ENCODE peak calls at places on chromosomes 11 and 22, in eight cellular contexts. One of them, this sample, is unnamed.

GRCh38 chr11:12029738-12030363 is 21.4 kb upstream of the DKK3 start:
- DNase-seq in thoracic aorta: no peak
- DNase-seq in activated CD8-positive, alpha-beta T cell treated with anti-CD3 and anti-CD28 coated beads for 36 hours: no peak
- DNase-seq in hepatocyte: no peak
- DNase-seq in neural crest cell: no peak
- DNase-seq in retinal pigment epithelial cell: peak
- DNase-seq in mucosa of descending colon: no peak
- DNase-seq in kidney epithelial cell: peak
- DNase-seq in this sample: no peak

GRCh38 chr11:28133146-28133545 is 25.0 kb downstream of the METTL15 start:
- DNase-seq in activated CD8-positive, alpha-beta T cell treated with anti-CD3 and anti-CD28 coated beads for 36 hours: no peak
- DNase-seq in thoracic aorta: no peak
- DNase-seq in neural crest cell: no peak
- DNase-seq in hepatocyte: no peak
- DNase-seq in retinal pigment epithelial cell: no peak
- DNase-seq in kidney epithelial cell: no peak
- DNase-seq in mucosa of descending colon: no peak
- DNase-seq in this sample: no peak

GRCh38 chr11:11243790-11244469 is 109.1 kb downstream of the CSNK2A3 start:
- DNase-seq in neural crest cell: peak
- DNase-seq in retinal pigment epithelial cell: peak
- DNase-seq in activated CD8-positive, alpha-beta T cell treated with anti-CD3 and anti-CD28 coated beads for 36 hours: peak
- DNase-seq in thoracic aorta: no peak
- DNase-seq in mucosa of descending colon: no peak
- DNase-seq in kidney epithelial cell: peak
- DNase-seq in hepatocyte: peak
- DNase-seq in this sample: peak

GRCh38 chr11:57288771-57289579 is 35.8 kb downstream of the TNKS1BP1 start:
- DNase-seq in kidney epithelial cell: no peak
- DNase-seq in hepatocyte: no peak
- DNase-seq in thoracic aorta: no peak
- DNase-seq in mucosa of descending colon: peak
- DNase-seq in retinal pigment epithelial cell: no peak
- DNase-seq in neural crest cell: peak
- DNase-seq in activated CD8-positive, alpha-beta T cell treated with anti-CD3 and anti-CD28 coated beads for 36 hours: no peak
- DNase-seq in this sample: no peak

GRCh38 chr11:115869780-115870431 is 365.7 kb upstream of the CADM1 start:
- DNase-seq in neural crest cell: no peak
- DNase-seq in activated CD8-positive, alpha-beta T cell treated with anti-CD3 and anti-CD28 coated beads for 36 hours: peak
- DNase-seq in mucosa of descending colon: peak
- DNase-seq in retinal pigment epithelial cell: no peak
- DNase-seq in thoracic aorta: no peak
- DNase-seq in kidney epithelial cell: no peak
- DNase-seq in hepatocyte: peak
- DNase-seq in this sample: peak

GRCh38 chr11:11502303-11502828 is 119.4 kb downstream of the GALNT18 start:
- DNase-seq in activated CD8-positive, alpha-beta T cell treated with anti-CD3 and anti-CD28 coated beads for 36 hours: no peak
- DNase-seq in hepatocyte: peak
- DNase-seq in neural crest cell: no peak
- DNase-seq in retinal pigment epithelial cell: no peak
- DNase-seq in mucosa of descending colon: no peak
- DNase-seq in thoracic aorta: no peak
- DNase-seq in kidney epithelial cell: no peak
- DNase-seq in this sample: no peak

GRCh38 chr22:29105468-29105867 is 32.6 kb downstream of the KREMEN1 start:
- DNase-seq in kidney epithelial cell: no peak
- DNase-seq in hepatocyte: no peak
- DNase-seq in retinal pigment epithelial cell: no peak
- DNase-seq in mucosa of descending colon: no peak
- DNase-seq in thoracic aorta: no peak
- DNase-seq in neural crest cell: no peak
- DNase-seq in activated CD8-positive, alpha-beta T cell treated with anti-CD3 and anti-CD28 coated beads for 36 hours: no peak
- DNase-seq in this sample: no peak

GRCh38 chr11:117096140-117096972 is 1.9 kb downstream of the SIK3 start:
- DNase-seq in mucosa of descending colon: no peak
- DNase-seq in thoracic aorta: no peak
- DNase-seq in neural crest cell: peak
- DNase-seq in kidney epithelial cell: no peak
- DNase-seq in activated CD8-positive, alpha-beta T cell treated with anti-CD3 and anti-CD28 coated beads for 36 hours: peak
- DNase-seq in retinal pigment epithelial cell: no peak
- DNase-seq in hepatocyte: peak
- DNase-seq in this sample: peak

GRCh38 chr22:30763815-30764686 is 69.4 kb downstream of the OSBP2 start:
- DNase-seq in mucosa of descending colon: no peak
- DNase-seq in hepatocyte: peak
- DNase-seq in retinal pigment epithelial cell: peak
- DNase-seq in activated CD8-positive, alpha-beta T cell treated with anti-CD3 and anti-CD28 coated beads for 36 hours: peak
- DNase-seq in kidney epithelial cell: peak
- DNase-seq in thoracic aorta: no peak
- DNase-seq in neural crest cell: peak
- DNase-seq in this sample: peak

GRCh38 chr11:11267312-11267711 is 85.7 kb downstream of the CSNK2A3 start:
- DNase-seq in retinal pigment epithelial cell: no peak
- DNase-seq in activated CD8-positive, alpha-beta T cell treated with anti-CD3 and anti-CD28 coated beads for 36 hours: no peak
- DNase-seq in mucosa of descending colon: no peak
- DNase-seq in kidney epithelial cell: no peak
- DNase-seq in thoracic aorta: no peak
- DNase-seq in hepatocyte: no peak
- DNase-seq in neural crest cell: no peak
- DNase-seq in this sample: no peak

GRCh38 chr11:74754507-74755255 is 6.0 kb downstream of the RNF169 start:
- DNase-seq in neural crest cell: no peak
- DNase-seq in kidney epithelial cell: peak
- DNase-seq in retinal pigment epithelial cell: peak
- DNase-seq in thoracic aorta: no peak
- DNase-seq in mucosa of descending colon: no peak
- DNase-seq in hepatocyte: peak
- DNase-seq in activated CD8-positive, alpha-beta T cell treated with anti-CD3 and anti-CD28 coated beads for 36 hours: peak
- DNase-seq in this sample: no peak

GRCh38 chr11:10908215-10908990 is 50.5 kb upstream of the ZBED5 start:
- DNase-seq in neural crest cell: no peak
- DNase-seq in mucosa of descending colon: no peak
- DNase-seq in thoracic aorta: no peak
- DNase-seq in retinal pigment epithelial cell: peak
- DNase-seq in activated CD8-positive, alpha-beta T cell treated with anti-CD3 and anti-CD28 coated beads for 36 hours: no peak
- DNase-seq in kidney epithelial cell: peak
- DNase-seq in hepatocyte: peak
- DNase-seq in this sample: no peak

GRCh38 chr11:44839458-44840084 is 111.1 kb downstream of the TP53I11 start:
- DNase-seq in retinal pigment epithelial cell: no peak
- DNase-seq in thoracic aorta: no peak
- DNase-seq in mucosa of descending colon: no peak
- DNase-seq in neural crest cell: no peak
- DNase-seq in hepatocyte: no peak
- DNase-seq in kidney epithelial cell: no peak
- DNase-seq in activated CD8-positive, alpha-beta T cell treated with anti-CD3 and anti-CD28 coated beads for 36 hours: no peak
- DNase-seq in this sample: no peak

DNA sequence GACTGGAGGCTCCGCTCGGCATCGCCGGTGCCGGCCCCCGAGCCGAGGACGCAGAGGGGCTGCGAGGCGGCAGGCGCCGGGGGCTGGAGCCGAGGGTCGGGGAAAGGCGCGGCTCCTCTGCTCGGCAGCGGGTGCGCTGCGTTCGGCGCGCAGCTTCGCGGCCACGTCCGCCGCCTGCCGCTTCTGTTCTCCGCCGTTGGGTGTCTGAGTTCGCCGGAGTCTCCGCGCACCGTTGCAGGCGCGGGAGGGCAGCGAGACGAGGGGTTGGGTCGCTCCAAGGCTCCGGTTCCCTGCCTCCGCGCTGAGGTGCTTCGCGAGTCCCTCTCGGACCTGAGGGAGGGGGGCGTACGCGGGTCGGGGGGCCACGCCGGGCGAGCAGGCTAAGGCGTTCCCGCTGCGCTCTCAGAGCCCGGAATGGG is 350 bp downstream of the MN1 start:
- DNase-seq in kidney epithelial cell: no peak
- DNase-seq in mucosa of descending colon: peak
- DNase-seq in hepatocyte: peak
- DNase-seq in neural crest cell: peak
- DNase-seq in thoracic aorta: no peak
- DNase-seq in activated CD8-positive, alpha-beta T cell treated with anti-CD3 and anti-CD28 coated beads for 36 hours: peak
- DNase-seq in retinal pigment epithelial cell: no peak
- DNase-seq in this sample: no peak
- TF ChIP-seq CTCF in kidney epithelial cell: no peak
- TF ChIP-seq CTCF in mucosa of descending colon: no peak
- TF ChIP-seq CTCF in hepatocyte: no peak
- TF ChIP-seq CTCF in neural crest cell: no peak
- TF ChIP-seq CTCF in thoracic aorta: no peak
- TF ChIP-seq CTCF in activated CD8-positive, alpha-beta T cell treated with anti-CD3 and anti-CD28 coated beads for 36 hours: no peak
- TF ChIP-seq CTCF in retinal pigment epithelial cell: peak
- TF ChIP-seq CTCF in this sample: no peak

GRCh38 chr11:31641477-31642062 is 132.0 kb downstream of the ELP4 start:
- DNase-seq in kidney epithelial cell: no peak
- DNase-seq in mucosa of descending colon: no peak
- DNase-seq in activated CD8-positive, alpha-beta T cell treated with anti-CD3 and anti-CD28 coated beads for 36 hours: peak
- DNase-seq in hepatocyte: peak
- DNase-seq in thoracic aorta: no peak
- DNase-seq in neural crest cell: peak
- DNase-seq in retinal pigment epithelial cell: no peak
- DNase-seq in this sample: no peak
- TF ChIP-seq CTCF in kidney epithelial cell: peak
- TF ChIP-seq CTCF in mucosa of descending colon: no peak
- TF ChIP-seq CTCF in activated CD8-positive, alpha-beta T cell treated with anti-CD3 and anti-CD28 coated beads for 36 hours: peak
- TF ChIP-seq CTCF in hepatocyte: peak
- TF ChIP-seq CTCF in thoracic aorta: no peak
- TF ChIP-seq CTCF in neural crest cell: peak
- TF ChIP-seq CTCF in retinal pigment epithelial cell: peak
- TF ChIP-seq CTCF in this sample: peak

DNA sequence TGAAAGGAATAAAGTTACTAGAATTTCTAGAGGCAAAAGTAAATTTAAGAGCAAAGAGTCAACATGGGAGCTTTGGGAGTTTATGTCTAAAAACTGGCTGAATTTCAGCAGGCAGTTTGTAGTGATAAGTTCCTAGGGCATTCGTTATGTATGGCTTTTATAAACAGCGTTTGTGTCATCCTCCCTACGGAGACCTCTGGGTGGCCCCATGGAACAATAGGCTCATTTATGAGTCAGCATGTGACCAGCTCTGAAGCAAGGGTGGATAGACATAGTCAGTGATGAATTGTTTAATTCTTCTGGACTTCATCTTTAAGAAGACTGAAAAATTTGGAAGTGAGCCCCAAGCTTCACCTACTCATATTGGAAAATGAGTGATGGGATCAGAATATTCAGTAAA is 37.1 kb downstream of the SVIP start:
- DNase-seq in hepatocyte: peak
- DNase-seq in activated CD8-positive, alpha-beta T cell treated with anti-CD3 and anti-CD28 coated beads for 36 hours: peak
- DNase-seq in neural crest cell: no peak
- DNase-seq in thoracic aorta: no peak
- DNase-seq in retinal pigment epithelial cell: no peak
- DNase-seq in mucosa of descending colon: no peak
- DNase-seq in kidney epithelial cell: peak
- DNase-seq in this sample: no peak
- TF ChIP-seq CTCF in hepatocyte: no peak
- TF ChIP-seq CTCF in activated CD8-positive, alpha-beta T cell treated with anti-CD3 and anti-CD28 coated beads for 36 hours: no peak
- TF ChIP-seq CTCF in neural crest cell: no peak
- TF ChIP-seq CTCF in thoracic aorta: no peak
- TF ChIP-seq CTCF in retinal pigment epithelial cell: no peak
- TF ChIP-seq CTCF in mucosa of descending colon: no peak
- TF ChIP-seq CTCF in kidney epithelial cell: no peak
- TF ChIP-seq CTCF in this sample: no peak

GRCh38 chr11:2151500-2152257 is 9.3 kb downstream of the INS start:
- DNase-seq in thoracic aorta: peak
- DNase-seq in neural crest cell: peak
- DNase-seq in retinal pigment epithelial cell: no peak
- DNase-seq in hepatocyte: peak
- DNase-seq in mucosa of descending colon: peak
- DNase-seq in kidney epithelial cell: no peak
- DNase-seq in activated CD8-positive, alpha-beta T cell treated with anti-CD3 and anti-CD28 coated beads for 36 hours: peak
- DNase-seq in this sample: peak

GRCh38 chr11:2147391-2147790 is 8.2 kb upstream of the IGF2 start:
- DNase-seq in activated CD8-positive, alpha-beta T cell treated with anti-CD3 and anti-CD28 coated beads for 36 hours: no peak
- DNase-seq in mucosa of descending colon: no peak
- DNase-seq in retinal pigment epithelial cell: no peak
- DNase-seq in thoracic aorta: no peak
- DNase-seq in kidney epithelial cell: no peak
- DNase-seq in neural crest cell: no peak
- DNase-seq in hepatocyte: no peak
- DNase-seq in this sample: no peak

GRCh38 chr11:2149471-2150205 is 10.4 kb upstream of the IGF2 start:
- DNase-seq in retinal pigment epithelial cell: no peak
- DNase-seq in activated CD8-positive, alpha-beta T cell treated with anti-CD3 and anti-CD28 coated beads for 36 hours: no peak
- DNase-seq in thoracic aorta: no peak
- DNase-seq in mucosa of descending colon: no peak
- DNase-seq in neural crest cell: no peak
- DNase-seq in kidney epithelial cell: no peak
- DNase-seq in hepatocyte: no peak
- DNase-seq in this sample: no peak

GRCh38 chr11:2148253-2149000 is 9.2 kb upstream of the IGF2 start:
- DNase-seq in hepatocyte: no peak
- DNase-seq in thoracic aorta: no peak
- DNase-seq in mucosa of descending colon: no peak
- DNase-seq in activated CD8-positive, alpha-beta T cell treated with anti-CD3 and anti-CD28 coated beads for 36 hours: no peak
- DNase-seq in retinal pigment epithelial cell: no peak
- DNase-seq in kidney epithelial cell: no peak
- DNase-seq in neural crest cell: no peak
- DNase-seq in this sample: no peak

GRCh38 chr11:2150206-2150847 is 10.7 kb downstream of the INS start:
- DNase-seq in hepatocyte: peak
- DNase-seq in thoracic aorta: no peak
- DNase-seq in kidney epithelial cell: no peak
- DNase-seq in retinal pigment epithelial cell: no peak
- DNase-seq in activated CD8-positive, alpha-beta T cell treated with anti-CD3 and anti-CD28 coated beads for 36 hours: no peak
- DNase-seq in neural crest cell: no peak
- DNase-seq in mucosa of descending colon: no peak
- DNase-seq in this sample: no peak
- TF ChIP-seq CTCF in hepatocyte: peak
- TF ChIP-seq CTCF in thoracic aorta: peak
- TF ChIP-seq CTCF in kidney epithelial cell: peak
- TF ChIP-seq CTCF in retinal pigment epithelial cell: peak
- TF ChIP-seq CTCF in activated CD8-positive, alpha-beta T cell treated with anti-CD3 and anti-CD28 coated beads for 36 hours: peak
- TF ChIP-seq CTCF in neural crest cell: peak
- TF ChIP-seq CTCF in mucosa of descending colon: no peak
- TF ChIP-seq CTCF in this sample: no peak

GRCh38 chr11:65552413-65552951 is 5.7 kb downstream of the LTBP3 start:
- DNase-seq in activated CD8-positive, alpha-beta T cell treated with anti-CD3 and anti-CD28 coated beads for 36 hours: no peak
- DNase-seq in retinal pigment epithelial cell: no peak
- DNase-seq in mucosa of descending colon: no peak
- DNase-seq in hepatocyte: no peak
- DNase-seq in thoracic aorta: no peak
- DNase-seq in kidney epithelial cell: no peak
- DNase-seq in neural crest cell: no peak
- DNase-seq in this sample: no peak
- TF ChIP-seq CTCF in activated CD8-positive, alpha-beta T cell treated with anti-CD3 and anti-CD28 coated beads for 36 hours: peak
- TF ChIP-seq CTCF in retinal pigment epithelial cell: no peak
- TF ChIP-seq CTCF in mucosa of descending colon: no peak
- TF ChIP-seq CTCF in hepatocyte: no peak
- TF ChIP-seq CTCF in thoracic aorta: peak
- TF ChIP-seq CTCF in kidney epithelial cell: no peak
- TF ChIP-seq CTCF in neural crest cell: no peak
- TF ChIP-seq CTCF in this sample: no peak

DNA sequence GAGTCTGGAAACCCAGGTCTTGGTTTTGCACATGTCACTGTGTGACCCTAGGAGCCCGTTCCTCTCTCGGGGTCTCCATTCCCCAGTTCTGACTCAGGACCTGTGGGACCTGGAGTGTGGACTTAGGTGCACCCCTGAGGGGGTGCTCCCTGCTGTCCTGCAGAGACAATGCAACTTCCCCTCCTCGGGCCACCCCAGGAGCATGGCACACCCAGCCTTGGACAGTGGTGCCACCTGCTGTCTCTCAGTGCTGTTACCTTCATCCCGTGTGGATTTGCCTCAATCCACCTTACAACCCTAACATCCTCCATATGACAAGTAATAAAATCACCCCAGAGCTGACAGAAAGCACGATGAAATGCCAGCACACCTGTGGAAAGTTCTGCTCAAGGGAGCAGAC is 27.5 kb upstream of the CRYBB3 start:
- DNase-seq in activated CD8-positive, alpha-beta T cell treated with anti-CD3 and anti-CD28 coated beads for 36 hours: peak
- DNase-seq in hepatocyte: peak
- DNase-seq in retinal pigment epithelial cell: no peak
- DNase-seq in mucosa of descending colon: no peak
- DNase-seq in thoracic aorta: no peak
- DNase-seq in kidney epithelial cell: no peak
- DNase-seq in neural crest cell: no peak
- DNase-seq in this sample: peak
- TF ChIP-seq CTCF in activated CD8-positive, alpha-beta T cell treated with anti-CD3 and anti-CD28 coated beads for 36 hours: peak
- TF ChIP-seq CTCF in hepatocyte: peak
- TF ChIP-seq CTCF in retinal pigment epithelial cell: peak
- TF ChIP-seq CTCF in mucosa of descending colon: no peak
- TF ChIP-seq CTCF in thoracic aorta: peak
- TF ChIP-seq CTCF in kidney epithelial cell: peak
- TF ChIP-seq CTCF in neural crest cell: peak
- TF ChIP-seq CTCF in this sample: peak